ENCODE peak calls at places on chromosomes 11 and 22, in nine cellular contexts. One of them, this sample, is unnamed.

GRCh38 chr11:107591446-107592236 is 694 bp downstream of the ELMOD1 start:
- DNase-seq in IMR-90: no peak
- DNase-seq in lung: no peak
- DNase-seq in colonic mucosa: no peak
- DNase-seq in heart right ventricle: peak; percentile 13
- DNase-seq in naive thymus-derived CD4-positive, alpha-beta T cell: no peak
- DNase-seq in OCI-LY7: no peak
- DNase-seq in cardiac muscle cell: peak; percentile 50
- DNase-seq in A549: peak; percentile 10
- DNase-seq in this sample: no peak

GRCh38 chr11:13238879-13239514 is 38.6 kb upstream of the BMAL1 start:
- DNase-seq in IMR-90: peak; percentile 41
- DNase-seq in lung: peak; percentile 64
- DNase-seq in colonic mucosa: peak; percentile 54
- DNase-seq in heart right ventricle: peak; percentile 21
- DNase-seq in naive thymus-derived CD4-positive, alpha-beta T cell: peak; percentile 55
- DNase-seq in OCI-LY7: peak; percentile 54
- DNase-seq in cardiac muscle cell: peak; percentile 78
- DNase-seq in A549: peak; percentile 57
- DNase-seq in this sample: peak; percentile 44

GRCh38 chr11:27868226-27868625 is 168.0 kb upstream of the BDNF start:
- DNase-seq in IMR-90: no peak
- DNase-seq in lung: no peak
- DNase-seq in colonic mucosa: no peak
- DNase-seq in heart right ventricle: no peak
- DNase-seq in naive thymus-derived CD4-positive, alpha-beta T cell: no peak
- DNase-seq in OCI-LY7: no peak
- DNase-seq in cardiac muscle cell: no peak
- DNase-seq in A549: no peak
- DNase-seq in this sample: no peak

GRCh38 chr11:114673661-114674060 is 4.7 kb upstream of the NXPE2 start:
- DNase-seq in IMR-90: no peak
- DNase-seq in lung: no peak
- DNase-seq in colonic mucosa: no peak
- DNase-seq in heart right ventricle: no peak
- DNase-seq in naive thymus-derived CD4-positive, alpha-beta T cell: no peak
- DNase-seq in OCI-LY7: no peak
- DNase-seq in cardiac muscle cell: no peak
- DNase-seq in A549: no peak
- DNase-seq in this sample: no peak

GRCh38 chr22:46087816-46088277 is 62.5 kb upstream of the PPARA start:
- DNase-seq in IMR-90: peak; percentile 86
- DNase-seq in lung: peak; percentile 78
- DNase-seq in colonic mucosa: peak; percentile 78
- DNase-seq in heart right ventricle: peak; percentile 93
- DNase-seq in naive thymus-derived CD4-positive, alpha-beta T cell: no peak
- DNase-seq in OCI-LY7: no peak
- DNase-seq in cardiac muscle cell: no peak
- DNase-seq in A549: no peak
- DNase-seq in this sample: no peak

GRCh38 chr11:121473064-121473777 is 20.5 kb upstream of the SORL1-AS1 start:
- DNase-seq in IMR-90: peak; percentile 73
- DNase-seq in lung: no peak
- DNase-seq in colonic mucosa: no peak
- DNase-seq in heart right ventricle: no peak
- DNase-seq in naive thymus-derived CD4-positive, alpha-beta T cell: no peak
- DNase-seq in OCI-LY7: no peak
- DNase-seq in cardiac muscle cell: no peak
- DNase-seq in A549: no peak
- DNase-seq in this sample: no peak

GRCh38 chr11:108984021-108984420 is 319.2 kb downstream of the DDX10 start:
- DNase-seq in IMR-90: no peak
- DNase-seq in lung: no peak
- DNase-seq in colonic mucosa: no peak
- DNase-seq in heart right ventricle: no peak
- DNase-seq in naive thymus-derived CD4-positive, alpha-beta T cell: no peak
- DNase-seq in OCI-LY7: no peak
- DNase-seq in cardiac muscle cell: no peak
- DNase-seq in A549: no peak
- DNase-seq in this sample: no peak

GRCh38 chr22:50621948-50622722 is 5.8 kb downstream of the ARSA start:
- DNase-seq in IMR-90: no peak
- DNase-seq in lung: no peak
- DNase-seq in colonic mucosa: peak; percentile 62
- DNase-seq in heart right ventricle: no peak
- DNase-seq in naive thymus-derived CD4-positive, alpha-beta T cell: peak; percentile 49
- DNase-seq in OCI-LY7: peak; percentile 46
- DNase-seq in cardiac muscle cell: no peak
- DNase-seq in A549: no peak
- DNase-seq in this sample: peak; percentile 70

GRCh38 chr11:34972892-34973291 is 56.5 kb downstream of the PDHX start:
- DNase-seq in IMR-90: peak; percentile 87
- DNase-seq in lung: no peak
- DNase-seq in colonic mucosa: no peak
- DNase-seq in heart right ventricle: no peak
- DNase-seq in naive thymus-derived CD4-positive, alpha-beta T cell: no peak
- DNase-seq in OCI-LY7: no peak
- DNase-seq in cardiac muscle cell: no peak
- DNase-seq in A549: no peak
- DNase-seq in this sample: no peak

GRCh38 chr11:65210748-65211147 is 29.0 kb downstream of the CAPN1 start:
- DNase-seq in IMR-90: no peak
- DNase-seq in lung: no peak
- DNase-seq in colonic mucosa: no peak
- DNase-seq in heart right ventricle: no peak
- DNase-seq in naive thymus-derived CD4-positive, alpha-beta T cell: no peak
- DNase-seq in OCI-LY7: no peak
- DNase-seq in cardiac muscle cell: no peak
- DNase-seq in A549: no peak
- DNase-seq in this sample: no peak

GRCh38 chr11:97610000-97610399 is 1220.2 kb downstream of the JRKL start:
- DNase-seq in IMR-90: no peak
- DNase-seq in lung: no peak
- DNase-seq in colonic mucosa: no peak
- DNase-seq in heart right ventricle: no peak
- DNase-seq in naive thymus-derived CD4-positive, alpha-beta T cell: no peak
- DNase-seq in OCI-LY7: no peak
- DNase-seq in cardiac muscle cell: no peak
- DNase-seq in A549: no peak
- DNase-seq in this sample: no peak

GRCh38 chr11:12007769-12008737 is at the start of gene DKK3:
- DNase-seq in IMR-90: peak; percentile 34
- DNase-seq in lung: no peak
- DNase-seq in colonic mucosa: no peak
- DNase-seq in heart right ventricle: peak; percentile 30
- DNase-seq in naive thymus-derived CD4-positive, alpha-beta T cell: no peak
- DNase-seq in OCI-LY7: no peak
- DNase-seq in cardiac muscle cell: peak; percentile 64
- DNase-seq in A549: no peak
- DNase-seq in this sample: peak; percentile 28

GRCh38 chr22:20243176-20243544 is 25.0 kb downstream of the RTN4R start:
- DNase-seq in IMR-90: no peak
- DNase-seq in lung: no peak
- DNase-seq in colonic mucosa: no peak
- DNase-seq in heart right ventricle: no peak
- DNase-seq in naive thymus-derived CD4-positive, alpha-beta T cell: peak; percentile 17
- DNase-seq in OCI-LY7: no peak
- DNase-seq in cardiac muscle cell: no peak
- DNase-seq in A549: no peak
- DNase-seq in this sample: no peak
- H3K4me3 ChIP-seq in IMR-90: no peak overlapping the region
- H3K4me3 ChIP-seq in lung: no peak overlapping the region
- H3K4me3 ChIP-seq in colonic mucosa: no peak overlapping the region
- H3K4me3 ChIP-seq in heart right ventricle: peak overlapping the region; percentile 30
- H3K4me3 ChIP-seq in naive thymus-derived CD4-positive, alpha-beta T cell: peak overlapping the region; percentile 51
- H3K4me3 ChIP-seq in OCI-LY7: no peak overlapping the region
- H3K4me3 ChIP-seq in cardiac muscle cell: no peak overlapping the region
- H3K4me3 ChIP-seq in A549: no peak overlapping the region
- H3K4me3 ChIP-seq in this sample: peak overlapping the region; percentile 72

GRCh38 chr11:117834068-117834810 is 9.7 kb upstream of the FXYD2 start:
- DNase-seq in IMR-90: no peak
- DNase-seq in lung: no peak
- DNase-seq in colonic mucosa: peak; percentile 16
- DNase-seq in heart right ventricle: no peak
- DNase-seq in naive thymus-derived CD4-positive, alpha-beta T cell: no peak
- DNase-seq in OCI-LY7: no peak
- DNase-seq in cardiac muscle cell: no peak
- DNase-seq in A549: no peak
- DNase-seq in this sample: no peak
- H3K4me1 ChIP-seq in IMR-90: peaks cover under 1% of the 10 kb centered on the region
- H3K4me1 ChIP-seq in lung: peaks cover 6% of the 10 kb centered on the region
- H3K4me1 ChIP-seq in colonic mucosa: no peaks in the 10 kb centered on the region
- H3K4me1 ChIP-seq in heart right ventricle: peaks cover 33% of the 10 kb centered on the region
- H3K4me1 ChIP-seq in naive thymus-derived CD4-positive, alpha-beta T cell: peaks cover 17% of the 10 kb centered on the region
- H3K4me1 ChIP-seq in OCI-LY7: no peaks in the 10 kb centered on the region
- H3K4me1 ChIP-seq in cardiac muscle cell: peaks cover 2% of the 10 kb centered on the region
- H3K4me1 ChIP-seq in A549: peaks cover 8% of the 10 kb centered on the region
- H3K4me1 ChIP-seq in this sample: peaks cover 24% of the 10 kb centered on the region

GRCh38 chr11:66891849-66892660 is 35.2 kb downstream of the LRFN4 start:
- DNase-seq in IMR-90: peak; percentile 99
- DNase-seq in lung: no peak
- DNase-seq in colonic mucosa: peak; percentile 49
- DNase-seq in heart right ventricle: no peak
- DNase-seq in naive thymus-derived CD4-positive, alpha-beta T cell: no peak
- DNase-seq in OCI-LY7: no peak
- DNase-seq in cardiac muscle cell: no peak
- DNase-seq in A549: peak; percentile 97
- DNase-seq in this sample: no peak

GRCh38 chr11:66892926-66893325 is 36.1 kb downstream of the LRFN4 start:
- DNase-seq in IMR-90: peak; percentile 58
- DNase-seq in lung: no peak
- DNase-seq in colonic mucosa: no peak
- DNase-seq in heart right ventricle: no peak
- DNase-seq in naive thymus-derived CD4-positive, alpha-beta T cell: no peak
- DNase-seq in OCI-LY7: no peak
- DNase-seq in cardiac muscle cell: no peak
- DNase-seq in A549: no peak
- DNase-seq in this sample: no peak

GRCh38 chr11:66888282-66888681 is 31.4 kb downstream of the LRFN4 start:
- DNase-seq in IMR-90: no peak
- DNase-seq in lung: no peak
- DNase-seq in colonic mucosa: no peak
- DNase-seq in heart right ventricle: no peak
- DNase-seq in naive thymus-derived CD4-positive, alpha-beta T cell: no peak
- DNase-seq in OCI-LY7: no peak
- DNase-seq in cardiac muscle cell: no peak
- DNase-seq in A549: no peak
- DNase-seq in this sample: no peak

GRCh38 chr11:66887531-66887930 is 30.7 kb downstream of the LRFN4 start:
- DNase-seq in IMR-90: no peak
- DNase-seq in lung: no peak
- DNase-seq in colonic mucosa: no peak
- DNase-seq in heart right ventricle: peak; percentile 48
- DNase-seq in naive thymus-derived CD4-positive, alpha-beta T cell: no peak
- DNase-seq in OCI-LY7: no peak
- DNase-seq in cardiac muscle cell: no peak
- DNase-seq in A549: no peak
- DNase-seq in this sample: no peak

GRCh38 chr11:66889974-66890373 is 33.1 kb downstream of the LRFN4 start:
- DNase-seq in IMR-90: no peak
- DNase-seq in lung: no peak
- DNase-seq in colonic mucosa: no peak
- DNase-seq in heart right ventricle: no peak
- DNase-seq in naive thymus-derived CD4-positive, alpha-beta T cell: no peak
- DNase-seq in OCI-LY7: no peak
- DNase-seq in cardiac muscle cell: no peak
- DNase-seq in A549: no peak
- DNase-seq in this sample: no peak
- H3K27ac ChIP-seq in IMR-90: no peak overlapping the region
- H3K27ac ChIP-seq in lung: no peak overlapping the region
- H3K27ac ChIP-seq in colonic mucosa: no peak overlapping the region
- H3K27ac ChIP-seq in heart right ventricle: no peak overlapping the region
- H3K27ac ChIP-seq in naive thymus-derived CD4-positive, alpha-beta T cell: no peak overlapping the region
- H3K27ac ChIP-seq in OCI-LY7: no peak overlapping the region
- H3K27ac ChIP-seq in cardiac muscle cell: no peak overlapping the region
- H3K27ac ChIP-seq in A549: peak overlapping the region; percentile 97
- H3K27ac ChIP-seq in this sample: no peak overlapping the region

DNA sequence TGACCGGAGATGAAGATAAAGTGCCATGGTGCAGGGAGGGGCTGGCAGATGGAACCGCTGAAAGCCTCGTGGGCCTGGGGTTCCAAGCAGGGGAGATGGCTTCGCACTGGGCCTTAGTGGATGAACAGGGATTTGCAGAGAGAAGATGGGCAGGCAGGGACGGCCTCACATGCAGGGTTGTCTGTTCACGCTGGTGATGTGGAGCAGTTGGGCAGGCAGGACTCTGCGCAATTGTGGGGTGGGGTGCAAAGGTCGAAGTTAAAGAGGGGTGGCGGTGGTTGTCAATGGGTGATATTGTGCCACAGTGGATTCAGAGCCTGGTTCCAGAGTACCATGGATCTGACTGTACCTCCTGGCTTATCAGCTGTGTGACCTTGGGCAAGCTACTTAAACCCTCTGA is 7.9 kb downstream of the MB start:
- DNase-seq in IMR-90: no peak
- DNase-seq in lung: no peak
- DNase-seq in colonic mucosa: no peak
- DNase-seq in heart right ventricle: no peak
- DNase-seq in naive thymus-derived CD4-positive, alpha-beta T cell: no peak
- DNase-seq in OCI-LY7: no peak
- DNase-seq in cardiac muscle cell: no peak
- DNase-seq in A549: no peak
- DNase-seq in this sample: no peak
- H3K4me3 ChIP-seq in IMR-90: no peak overlapping the region
- H3K4me3 ChIP-seq in lung: no peak overlapping the region
- H3K4me3 ChIP-seq in colonic mucosa: no peak overlapping the region
- H3K4me3 ChIP-seq in heart right ventricle: no peak overlapping the region
- H3K4me3 ChIP-seq in naive thymus-derived CD4-positive, alpha-beta T cell: no peak overlapping the region
- H3K4me3 ChIP-seq in OCI-LY7: no peak overlapping the region
- H3K4me3 ChIP-seq in cardiac muscle cell: no peak overlapping the region
- H3K4me3 ChIP-seq in A549: no peak overlapping the region
- H3K4me3 ChIP-seq in this sample: no peak overlapping the region

This sample was measured in CD8-positive, alpha-beta T cell.